ENCODE peak calls at places on chromosomes 13 and 19, in four cellular contexts. U is H9, R is IMR-90, P is H1. B is an unnamed sample.

GRCh38 chr19:49141352-49141751 is 13.8 kb downstream of the HRC start:
- DNase-seq in U (no peak), P (no peak), R (no peak), B (no peak)

GRCh38 chr19:2719232-2719735 is 1.9 kb downstream of the DIRAS1 start:
- DNase-seq in U (no peak), P (no peak), R (no peak), B (no peak)

GRCh38 chr13:109671919-109672318 is 114.5 kb downstream of the IRS2 start:
- DNase-seq in P (no peak), U (no peak), R (no peak), B (no peak)

GRCh38 chr13:42876810-42877550 is 95.6 kb downstream of the FAM216B start:
- DNase-seq in P (no peak), R (peak), U (no peak), B (peak)

GRCh38 chr13:98484289-98485219 is 92.4 kb downstream of the STK24 start:
- DNase-seq in R (peak), P (no peak), U (peak), B (peak)

GRCh38 chr19:6215701-6216235 is 64.0 kb downstream of the MLLT1 start:
- DNase-seq in R (no peak), U (no peak), P (no peak), B (no peak)

GRCh38 chr19:7848779-7849457 is 18.9 kb downstream of the EVI5L start:
- DNase-seq in U (peak), R (no peak), P (no peak), B (no peak)

GRCh38 chr19:46745521-46746280 is at the start of gene FKRP:
- DNase-seq in U (no peak), R (no peak), P (no peak), B (no peak)

GRCh38 chr13:83281666-83282065 is 600.6 kb downstream of the SLITRK1 start:
- DNase-seq in R (no peak), P (no peak), U (no peak), B (no peak)

GRCh38 chr13:29815336-29815735 is 35.1 kb downstream of the UBL3 start:
- DNase-seq in U (no peak), P (no peak), R (no peak), B (no peak)

GRCh38 chr19:42544146-42544545 is 15.9 kb upstream of the CEACAM1 start:
- DNase-seq in U (no peak), R (no peak), P (no peak), B (no peak)
- H3K56ac ChIP-seq in U (no peak), R (no peak), P (no peak), B (no peak)

GRCh38 chr19:14516746-14517438 is 1.3 kb downstream of the DNAJB1 start:
- DNase-seq in U (no peak), R (no peak), P (no peak), B (no peak)
- H3K56ac ChIP-seq in U (no peak), R (peak), P (no peak), B (peak)

DNA sequence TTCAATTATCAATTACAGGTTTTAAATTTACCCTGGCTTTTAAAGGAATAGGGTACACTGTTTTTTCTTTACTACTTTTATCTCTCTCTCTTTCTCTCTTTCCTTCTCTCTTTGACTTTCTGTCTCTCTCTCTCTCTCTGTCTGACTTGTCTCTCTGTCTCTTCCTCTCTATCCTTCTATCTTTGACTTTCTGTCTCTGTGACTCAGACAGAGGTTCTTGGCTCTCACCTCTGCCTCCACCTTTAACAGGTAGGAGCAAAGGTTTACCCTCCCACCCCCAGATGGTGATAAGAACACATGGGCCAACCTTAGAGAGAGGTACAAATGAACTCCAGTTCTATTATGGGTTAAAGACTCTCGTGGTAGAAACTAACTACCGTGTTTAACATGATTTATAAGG is 20.3 kb upstream of the FAM124A start:
- DNase-seq in U (no peak), R (no peak), P (no peak), B (no peak)
- H3K56ac ChIP-seq in U (no peak), R (no peak), P (no peak), B (no peak)

GRCh38 chr19:55504252-55504603 is 16.0 kb downstream of the SSC5D start:
- DNase-seq in P (no peak), R (no peak), U (no peak), B (no peak)

GRCh38 chr19:55504981-55505380 is 16.7 kb downstream of the SSC5D start:
- DNase-seq in P (no peak), R (no peak), U (no peak), B (no peak)

GRCh38 chr19:55502197-55502952 is 14.1 kb downstream of the SSC5D start:
- DNase-seq in U (no peak), P (no peak), R (no peak), B (no peak)

GRCh38 chr19:55500368-55500952 is 12.2 kb downstream of the SSC5D start:
- DNase-seq in U (no peak), R (no peak), P (no peak), B (no peak)

GRCh38 chr19:55503447-55504251 is 15.4 kb downstream of the SSC5D start:
- DNase-seq in U (peak), R (peak), P (peak), B (peak)
- H3K56ac ChIP-seq in U (no peak), R (no peak), P (no peak), B (no peak)

DNA sequence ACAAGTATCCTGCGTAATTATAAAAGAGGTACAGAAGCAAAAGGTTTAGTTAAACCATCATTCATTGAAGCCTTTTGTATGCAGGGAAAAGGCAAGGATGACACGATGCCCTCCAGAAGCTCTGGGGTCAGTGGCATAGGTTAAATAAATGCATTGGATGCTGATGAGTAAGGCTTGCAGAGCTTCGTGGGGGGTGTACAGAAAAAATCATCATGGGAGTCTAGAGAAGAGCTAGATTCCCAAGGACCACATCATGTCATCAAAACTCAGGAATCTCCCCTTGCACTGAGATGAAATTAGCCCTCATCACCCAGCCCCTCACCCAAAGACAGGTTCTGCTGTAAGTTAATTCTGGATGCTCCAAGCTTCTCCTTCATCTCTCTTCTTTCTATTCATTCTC is 8.3 kb downstream of the FPR1 start:
- DNase-seq in P (no peak), U (no peak), R (no peak), B (no peak)
- H3K56ac ChIP-seq in P (no peak), U (no peak), R (no peak), B (no peak)

GRCh38 chr19:17757125-17757524 is 5.8 kb downstream of the FCHO1 start:
- DNase-seq in P (no peak), U (no peak), R (peak), B (no peak)
- H3K56ac ChIP-seq in P (no peak), U (no peak), R (no peak), B (no peak)

DNA sequence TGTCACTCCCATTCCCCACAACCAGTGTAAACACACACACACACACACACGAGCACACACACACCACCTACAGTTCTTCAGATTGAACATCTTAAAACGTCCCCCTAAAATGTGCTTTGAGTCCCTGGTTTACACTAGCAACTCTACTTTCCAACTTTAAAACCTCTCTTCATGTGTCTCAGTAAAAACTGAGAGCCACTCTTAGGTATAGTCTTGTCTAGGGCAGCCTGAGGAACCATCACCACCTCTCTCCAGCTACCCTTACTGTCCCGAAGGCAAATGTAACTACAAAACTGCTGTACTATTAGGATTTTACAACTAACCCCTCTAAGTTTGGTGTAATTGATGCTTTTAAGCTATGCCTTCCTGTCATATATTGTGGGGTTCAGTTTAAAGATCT is 1501.6 kb upstream of the MIR17HG start:
- DNase-seq in P (no peak), R (no peak), U (no peak), B (no peak)
- H3K56ac ChIP-seq in P (no peak), R (no peak), U (no peak), B (no peak)

GRCh38 chr19:44643605-44644390 is at the start of gene PVR:
- DNase-seq in U (peak), R (peak), P (peak), B (peak)
- H3K56ac ChIP-seq in U (no peak), R (peak), P (no peak), B (peak)

B was measured in mesendoderm.